ENCODE peak calls at places on chromosomes 12 and 14, in five cellular contexts. W, A, V, K and L are unnamed samples.

GRCh38 chr12:6529291-6529737 is 5.0 kb upstream of the GAPDH start:
- DNase-seq in W (no peak), A (no peak), K (no peak), V (no peak), L (no peak)

GRCh38 chr14:24984846-24985589 is 64.9 kb downstream of the STXBP6 start:
- DNase-seq in K (no peak), A (no peak), W (peak; percentile 34), V (no peak), L (no peak)

GRCh38 chr12:6316921-6317692 is 6.6 kb downstream of the PLEKHG6 start:
- DNase-seq in K (no peak), V (no peak), A (no peak), W (no peak), L (no peak)

GRCh38 chr12:108981835-108982234 is 39.0 kb downstream of the SVOP start:
- DNase-seq in A (no peak), V (no peak), W (no peak), K (no peak), L (no peak)

GRCh38 chr12:120012067-120012621 is 23.1 kb downstream of the BICDL1 start:
- DNase-seq in V (peak; percentile 66), A (peak; percentile 18), K (no peak), W (peak; percentile 32), L (no peak)

GRCh38 chr14:77208979-77209318 is 27.4 kb downstream of the TMEM63C start:
- DNase-seq in V (no peak), W (no peak), A (no peak), K (no peak), L (no peak)

GRCh38 chr12:75838309-75838708 is 193.3 kb downstream of the PHLDA1 start:
- DNase-seq in A (no peak), K (no peak), V (no peak), W (no peak), L (no peak)

GRCh38 chr12:55814257-55814656 is 3.3 kb downstream of the SARNP start:
- DNase-seq in V (no peak), K (no peak), W (no peak), A (no peak), L (no peak)

GRCh38 chr14:68925373-68925772 is 53.7 kb downstream of the ACTN1 start:
- DNase-seq in V (no peak), A (no peak), K (no peak), W (no peak), L (no peak)

GRCh38 chr12:67452119-67452805 is 183.1 kb downstream of the CAND1 start:
- DNase-seq in V (no peak), A (no peak), K (no peak), W (no peak), L (no peak)

GRCh38 chr12:128613821-128614220 is 209.9 kb downstream of the SLC15A4 start:
- DNase-seq in K (no peak), A (no peak), V (no peak), W (no peak), L (peak; percentile 9)

GRCh38 chr12:110940933-110941332 is 20.6 kb upstream of the MYL2 start:
- DNase-seq in A (no peak), K (no peak), V (no peak), W (no peak), L (no peak)

GRCh38 chr14:99737451-99737951 is 53.4 kb downstream of the CYP46A1 start:
- DNase-seq in W (peak; percentile 33), A (no peak), K (no peak), V (peak; percentile 67), L (no peak)

GRCh38 chr12:56256326-56256960 is 1.7 kb downstream of the ANKRD52 start:
- DNase-seq in W (no peak), V (no peak), K (no peak), A (no peak), L (no peak)

GRCh38 chr14:102684276-102684663 is 91.8 kb downstream of the RCOR1 start:
- DNase-seq in W (no peak), A (no peak), V (no peak), K (peak; percentile 67), L (no peak)

GRCh38 chr12:6443361-6443983 is 1.3 kb upstream of the CD27 start:
- DNase-seq in K (no peak), A (no peak), V (no peak), W (no peak), L (no peak)

GRCh38 chr12:107586256-107586970 is 99.2 kb upstream of the PWP1 start:
- DNase-seq in W (no peak), K (no peak), V (no peak), A (no peak), L (no peak)

GRCh38 chr12:15757553-15758255 is 31.5 kb downstream of the EPS8 start:
- DNase-seq in K (peak; percentile 15), A (peak; percentile 84), W (no peak), V (no peak), L (no peak)

GRCh38 chr14:101561145-101561896 is at the start of gene DIO3:
- DNase-seq in K (no peak), W (no peak), A (peak; percentile 32), V (peak; percentile 72), L (peak; percentile 68)

GRCh38 chr14:105030194-105030593 is 9.3 kb upstream of the CDCA4 start:
- DNase-seq in W (no peak), K (no peak), V (no peak), A (no peak), L (no peak)

GRCh38 chr12:92784795-92785562 is 82.2 kb downstream of the PLEKHG7 start:
- DNase-seq in K (peak; percentile 85), W (peak; percentile 71), A (peak; percentile 72), V (peak; percentile 38), L (peak; percentile 52)

GRCh38 chr12:50505386-50505827 is 622 bp downstream of the DIP2B start:
- DNase-seq in W (peak; percentile 26), V (peak; percentile 64), K (no peak), A (no peak), L (no peak)

GRCh38 chr12:26963413-26963812 is 25.1 kb downstream of the FGFR1OP2 start:
- DNase-seq in K (no peak), V (no peak), W (no peak), A (no peak), L (no peak)

GRCh38 chr12:130601327-130601726 is 114.8 kb downstream of the RIMBP2 start:
- DNase-seq in A (no peak), V (peak; percentile 81), W (no peak), K (no peak), L (no peak)

DNA sequence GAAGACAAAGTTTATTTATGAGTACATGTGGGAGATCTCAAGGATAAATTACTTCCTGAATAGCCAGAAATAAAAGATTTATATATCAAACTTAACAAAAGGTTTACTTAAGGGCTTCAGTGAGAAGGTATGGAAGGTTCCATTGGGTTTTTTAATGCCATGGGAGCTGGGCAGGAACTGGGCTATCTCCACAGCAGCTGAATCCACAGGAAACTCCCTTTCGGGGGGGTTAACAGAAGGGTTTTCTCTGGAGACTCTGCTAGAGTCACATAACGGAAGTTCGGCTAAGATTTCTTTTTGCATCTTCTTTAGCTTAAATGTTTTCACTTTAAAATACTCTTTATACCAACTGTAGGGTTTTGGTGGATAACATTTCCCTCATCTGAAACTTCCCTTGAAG is 113.5 kb downstream of the UNC79 start:
- DNase-seq in K (no peak), W (no peak), A (no peak), V (no peak), L (no peak)
- TF ChIP-seq YY1 in K (no peak), W (no peak), A (no peak), V (no peak), L (no peak)

GRCh38 chr12:113244015-113244983 is 23.0 kb downstream of the TPCN1 start:
- DNase-seq in V (peak; percentile 56), W (no peak), A (no peak), K (no peak), L (no peak)

GRCh38 chr12:113241191-113242017 is 20.1 kb downstream of the TPCN1 start:
- DNase-seq in V (no peak), K (peak; percentile 25), W (no peak), A (no peak), L (no peak)

GRCh38 chr12:113240395-113240794 is 19.1 kb downstream of the TPCN1 start:
- DNase-seq in W (no peak), K (no peak), A (no peak), V (no peak), L (no peak)

GRCh38 chr12:113242018-113242418 is 20.8 kb downstream of the TPCN1 start:
- DNase-seq in W (no peak), A (no peak), V (no peak), K (no peak), L (no peak)

DNA sequence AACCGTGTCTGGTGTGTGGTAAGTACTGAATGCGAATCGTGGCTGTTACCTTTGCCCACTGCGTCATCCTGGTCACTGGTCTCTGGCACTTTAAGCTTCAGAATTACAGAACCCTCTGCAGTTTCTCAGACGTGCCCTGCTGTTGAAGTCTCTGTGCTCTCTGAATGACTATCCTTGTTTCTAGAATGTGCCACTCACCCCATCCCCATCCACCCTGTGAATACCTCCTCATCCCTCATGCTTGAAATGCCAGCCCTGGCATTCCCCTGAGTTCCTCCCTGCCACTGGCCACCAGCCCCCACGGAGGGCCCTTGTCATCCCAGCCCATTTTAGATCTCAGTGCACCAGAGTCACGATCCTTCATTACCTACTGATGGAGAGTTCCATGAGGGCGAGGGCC is 21.3 kb downstream of the TPCN1 start:
- DNase-seq in V (no peak), W (no peak), A (no peak), K (no peak), L (no peak)
- H3K9ac ChIP-seq in V (no peak overlapping the region), W (no peak overlapping the region), A (no peak overlapping the region), K (no peak overlapping the region), L (no peak overlapping the region)

DNA sequence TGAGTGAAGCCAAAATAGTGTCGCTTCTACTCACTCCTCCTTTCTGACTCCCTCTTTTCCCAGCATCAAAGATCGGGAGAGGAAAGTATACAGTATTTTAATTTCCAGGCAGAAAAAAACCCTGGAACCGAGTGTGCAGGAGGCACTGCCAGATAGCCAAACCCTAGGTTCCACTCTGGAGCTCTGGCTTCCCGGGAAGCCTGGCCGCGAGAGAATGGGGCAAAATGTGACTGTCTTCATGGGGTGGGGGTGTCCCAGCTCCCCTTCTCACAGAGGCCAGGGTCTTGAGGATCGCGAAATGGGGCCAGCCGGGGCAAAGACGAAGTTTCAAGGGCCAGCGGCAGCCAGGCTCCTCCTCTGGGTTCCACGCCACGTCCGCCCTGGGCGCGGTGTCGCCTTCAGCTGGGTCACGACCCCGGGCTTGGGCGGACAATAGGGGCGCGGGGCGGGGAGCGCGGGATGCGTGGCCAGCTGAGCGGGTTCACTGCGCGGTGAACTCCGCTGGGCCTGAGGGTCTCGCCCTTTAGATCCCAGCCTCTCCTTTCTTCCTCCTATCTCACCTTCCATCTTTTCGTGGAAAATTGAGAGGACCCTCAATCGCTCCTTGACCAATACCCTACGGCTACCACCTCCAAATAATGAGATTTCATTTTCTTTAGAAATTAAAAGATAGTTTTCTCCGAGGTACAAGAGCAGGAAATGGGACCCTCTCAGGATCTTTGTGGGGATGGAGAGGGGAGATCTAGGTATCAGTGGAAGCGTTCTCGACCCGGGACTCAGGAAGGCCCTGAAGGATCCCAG is 6.7 kb downstream of the HOXC4 start:
- DNase-seq in V (no peak), A (no peak), K (no peak), W (no peak), L (no peak)
- H3K27me3 ChIP-seq in V (no peaks in the 10 kb centered on the region), A (peaks cover 5% of the 10 kb centered on the region), K (peaks cover 26% of the 10 kb centered on the region), W (peaks cover 44% of the 10 kb centered on the region), L (peaks cover 66% of the 10 kb centered on the region)

GRCh38 chr14:31294736-31295398 is 87.3 kb upstream of the HECTD1 start:
- DNase-seq in V (no peak), A (no peak), K (no peak), W (no peak), L (no peak)
- TF ChIP-seq YY1 in V (no peak), A (no peak), K (no peak), W (no peak), L (no peak)